ENCODE peak calls at places on chromosomes 1 and 21, in seven cellular contexts. A is IMR-90, V is mesenchymal stem cell, L is neuronal stem cell, K is mesendoderm, Y is H1, R is trophoblast cell. H is an unnamed sample.

GRCh38 chr1:229129306-229130027 is 141.4 kb upstream of the RAB4A start:
- DNase-seq in A (no peak), V (no peak), L (no peak), K (peak), Y (no peak), R (no peak), H (no peak)

GRCh38 chr21:42075686-42076471 is 4.8 kb downstream of the UMODL1 start:
- DNase-seq in A (no peak), V (no peak), L (no peak), K (no peak), Y (no peak), R (no peak), H (no peak)

GRCh38 chr1:247906504-247907047 is 11.2 kb downstream of the OR2W3 start:
- DNase-seq in A (peak), V (peak), L (no peak), K (peak), Y (no peak), R (peak), H (no peak)

GRCh38 chr1:54989968-54990810 is 8.5 kb upstream of the BSND start:
- DNase-seq in A (peak), V (no peak), L (no peak), K (peak), Y (no peak), R (no peak), H (no peak)

GRCh38 chr1:200487650-200488049 is 77.8 kb upstream of the ZNF281 start:
- DNase-seq in A (no peak), V (no peak), L (no peak), K (peak), Y (no peak), R (no peak), H (no peak)

GRCh38 chr1:62903522-62903921 is 119.6 kb downstream of the ATG4C start:
- DNase-seq in A (no peak), V (no peak), L (no peak), K (no peak), Y (no peak), R (no peak), H (no peak)

GRCh38 chr1:110021285-110021684 is 13.1 kb upstream of the STRIP1 start:
- DNase-seq in A (no peak), V (no peak), L (no peak), K (no peak), Y (no peak), R (no peak), H (no peak)

GRCh38 chr1:204641455-204641854 is 44.1 kb downstream of the LRRN2 start:
- DNase-seq in A (no peak), V (no peak), L (no peak), K (no peak), Y (no peak), R (no peak), H (no peak)

GRCh38 chr1:69191280-69191679 is 376.4 kb upstream of the LRRC7 start:
- DNase-seq in A (no peak), V (no peak), L (no peak), K (no peak), Y (no peak), R (no peak), H (no peak)

GRCh38 chr1:79193211-79194079 is 186.9 kb upstream of the ADGRL4 start:
- DNase-seq in A (peak), V (peak), L (peak), K (peak), Y (peak), R (peak), H (peak)

GRCh38 chr1:212566522-212567479 is 41.8 kb upstream of the ATF3 start:
- DNase-seq in A (peak), V (peak), L (no peak), K (peak), Y (no peak), R (peak), H (no peak)

GRCh38 chr1:29240986-29241385 is 4.7 kb downstream of the PTPRU start:
- DNase-seq in A (no peak), V (no peak), L (no peak), K (no peak), Y (no peak), R (peak), H (no peak)

GRCh38 chr1:218846166-218846565 is 327.5 kb upstream of the LYPLAL1 start:
- DNase-seq in A (no peak), V (no peak), L (no peak), K (no peak), Y (no peak), R (no peak), H (no peak)

GRCh38 chr1:240258910-240259309 is 167.2 kb downstream of the FMN2 start:
- DNase-seq in A (peak), V (no peak), L (no peak), K (no peak), Y (no peak), R (no peak), H (no peak)

GRCh38 chr1:218482683-218483082 is 137.5 kb downstream of the TGFB2 start:
- DNase-seq in A (peak), V (no peak), L (no peak), K (no peak), Y (no peak), R (no peak), H (no peak)

GRCh38 chr1:211751438-211751837 is 76.0 kb upstream of the NEK2 start:
- DNase-seq in A (no peak), V (no peak), L (no peak), K (peak), Y (no peak), R (no peak), H (no peak)

GRCh38 chr1:115725600-115725999 is 42.9 kb downstream of the CASQ2 start:
- DNase-seq in A (no peak), V (peak), L (no peak), K (no peak), Y (no peak), R (no peak), H (no peak)

GRCh38 chr1:53500184-53501064 is 41.2 kb downstream of the DMRTB1 start:
- DNase-seq in A (no peak), V (peak), L (no peak), K (no peak), Y (no peak), R (no peak), H (no peak)

GRCh38 chr21:37516998-37517397 is 150.4 kb downstream of the DYRK1A start:
- DNase-seq in A (no peak), V (no peak), L (no peak), K (no peak), Y (no peak), R (no peak), H (no peak)

GRCh38 chr1:81556968-81557367 is 243.8 kb upstream of the ADGRL2 start:
- DNase-seq in A (no peak), V (no peak), L (no peak), K (no peak), Y (no peak), R (no peak), H (no peak)
- H2BK5ac ChIP-seq in A (no peak), V (no peak), L (no peak), K (no peak), Y (no peak), R (no peak), H (no peak)

DNA sequence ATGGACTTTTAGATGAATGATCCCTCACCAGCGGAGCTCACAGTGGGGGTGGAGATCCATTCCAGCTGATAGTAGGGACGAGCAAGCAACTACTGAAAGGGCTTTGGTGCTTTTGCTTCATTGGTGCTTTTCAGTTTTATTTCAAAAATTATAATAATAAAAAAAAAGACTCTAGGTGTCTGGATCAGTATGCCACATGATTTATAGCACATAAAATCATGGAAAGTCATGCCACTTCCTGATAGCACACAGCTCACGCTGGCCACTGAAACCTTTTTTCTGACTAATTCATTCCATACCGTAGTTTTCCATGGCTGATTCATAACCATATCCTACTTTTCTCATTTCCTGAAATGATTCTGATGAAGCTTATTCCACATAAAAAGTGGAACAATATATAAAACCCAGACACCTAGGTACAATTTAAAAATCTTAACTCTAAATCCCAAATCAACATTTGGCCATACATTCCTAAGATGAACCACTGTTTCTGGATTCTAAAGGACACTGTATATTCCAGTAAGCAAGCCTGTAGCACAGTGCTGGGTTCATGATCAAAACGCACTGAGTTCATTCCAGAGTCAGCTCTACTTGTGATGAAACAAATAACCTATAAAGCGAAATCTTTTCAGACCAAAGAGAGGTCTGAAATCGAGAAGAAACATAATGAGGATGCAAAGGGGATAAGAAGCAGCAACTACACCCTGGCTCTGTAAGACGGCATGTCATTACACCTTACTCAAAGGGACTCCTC is 41.4 kb upstream of the KCNE1 start:
- DNase-seq in A (peak), V (peak), L (no peak), K (peak), Y (no peak), R (no peak), H (no peak)
- H2BK5ac ChIP-seq in A (peak), V (peak), L (no peak), K (no peak), Y (no peak), R (no peak), H (no peak)

DNA sequence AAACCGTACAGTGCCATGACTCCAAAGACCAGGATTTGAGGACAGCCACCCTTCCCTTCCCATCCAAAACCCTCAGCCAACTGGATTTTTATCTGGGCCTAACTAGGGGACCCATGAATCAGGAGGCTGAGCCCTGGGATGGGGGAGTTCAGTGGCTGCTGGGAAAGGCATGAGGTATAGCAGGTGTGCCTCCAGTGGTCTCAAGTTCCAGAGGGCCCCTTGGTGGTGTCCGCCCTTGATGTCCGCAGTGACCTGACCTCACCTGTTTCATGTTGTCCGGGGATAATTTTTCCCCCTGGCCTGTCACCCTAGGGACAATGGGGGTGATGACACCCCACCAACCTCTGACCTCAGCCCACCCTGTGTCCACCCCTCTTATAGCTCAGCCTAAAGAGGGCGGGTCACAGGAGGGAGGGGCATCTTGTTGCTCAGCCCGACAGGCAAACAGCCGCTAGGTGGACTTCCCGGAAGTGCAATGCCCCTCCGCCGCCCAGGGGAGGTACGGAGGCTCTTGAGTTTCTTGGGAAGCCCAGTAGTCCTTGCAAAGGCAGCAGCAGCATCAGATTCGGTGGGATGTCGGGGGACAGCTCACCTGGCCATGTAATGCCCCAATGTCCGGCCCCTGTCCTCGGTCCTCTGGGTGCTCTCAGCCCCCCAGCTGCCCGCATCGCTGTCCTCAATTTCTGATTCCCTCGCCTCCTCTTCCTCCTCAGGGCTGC is 13.8 kb upstream of the IL22RA1 start:
- DNase-seq in A (no peak), V (no peak), L (no peak), K (no peak), Y (no peak), R (no peak), H (no peak)
- H2BK5ac ChIP-seq in A (no peak), V (no peak), L (no peak), K (no peak), Y (no peak), R (no peak), H (no peak)

GRCh38 chr1:233791372-233791703 is 113.1 kb upstream of the SLC35F3 start:
- DNase-seq in A (no peak), V (no peak), L (no peak), K (no peak), Y (no peak), R (no peak), H (no peak)
- H2BK5ac ChIP-seq in A (no peak), V (no peak), L (no peak), K (no peak), Y (no peak), R (no peak), H (no peak)

GRCh38 chr1:22169816-22170215 is 26.9 kb upstream of the WNT4 start:
- DNase-seq in A (no peak), V (no peak), L (no peak), K (no peak), Y (no peak), R (no peak), H (no peak)

GRCh38 chr1:22166439-22166838 is 23.5 kb upstream of the WNT4 start:
- DNase-seq in A (no peak), V (no peak), L (no peak), K (peak), Y (no peak), R (no peak), H (no peak)

GRCh38 chr1:22171951-22172715 is 29.2 kb upstream of the WNT4 start:
- DNase-seq in A (no peak), V (no peak), L (no peak), K (peak), Y (peak), R (peak), H (peak)

GRCh38 chr1:22164841-22165808 is 22.2 kb upstream of the WNT4 start:
- DNase-seq in A (no peak), V (no peak), L (no peak), K (no peak), Y (no peak), R (no peak), H (no peak)

DNA sequence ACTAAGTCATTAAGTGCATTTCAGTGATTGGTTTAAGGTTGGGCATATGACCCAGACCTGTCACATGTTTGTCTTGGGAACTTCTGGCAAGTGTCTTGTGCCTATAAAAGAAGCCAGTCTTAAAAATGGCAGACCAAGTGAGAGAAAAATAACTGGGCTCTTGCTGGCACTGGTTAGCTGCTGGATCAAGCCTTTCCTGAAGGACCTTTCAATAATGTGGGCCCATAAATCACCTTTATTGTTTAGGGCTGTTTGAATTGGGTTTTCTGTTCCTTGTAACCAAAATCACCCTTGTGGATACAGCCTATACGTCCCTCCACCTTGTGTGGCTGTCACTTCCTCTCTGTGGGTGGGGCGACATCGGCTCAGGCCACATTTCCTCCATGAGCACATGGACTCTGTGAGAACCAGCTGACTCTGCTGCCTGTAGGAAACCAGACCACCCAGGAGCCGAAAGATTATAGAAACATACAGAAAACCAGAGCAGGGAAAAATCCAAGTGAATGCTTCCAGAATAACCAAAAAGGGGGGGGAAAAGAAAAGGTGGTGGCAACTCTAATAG is 25.6 kb upstream of the WNT4 start:
- DNase-seq in A (no peak), V (no peak), L (no peak), K (no peak), Y (no peak), R (no peak), H (no peak)
- H2BK5ac ChIP-seq in A (no peak), V (no peak), L (no peak), K (no peak), Y (no peak), R (no peak), H (no peak)

DNA sequence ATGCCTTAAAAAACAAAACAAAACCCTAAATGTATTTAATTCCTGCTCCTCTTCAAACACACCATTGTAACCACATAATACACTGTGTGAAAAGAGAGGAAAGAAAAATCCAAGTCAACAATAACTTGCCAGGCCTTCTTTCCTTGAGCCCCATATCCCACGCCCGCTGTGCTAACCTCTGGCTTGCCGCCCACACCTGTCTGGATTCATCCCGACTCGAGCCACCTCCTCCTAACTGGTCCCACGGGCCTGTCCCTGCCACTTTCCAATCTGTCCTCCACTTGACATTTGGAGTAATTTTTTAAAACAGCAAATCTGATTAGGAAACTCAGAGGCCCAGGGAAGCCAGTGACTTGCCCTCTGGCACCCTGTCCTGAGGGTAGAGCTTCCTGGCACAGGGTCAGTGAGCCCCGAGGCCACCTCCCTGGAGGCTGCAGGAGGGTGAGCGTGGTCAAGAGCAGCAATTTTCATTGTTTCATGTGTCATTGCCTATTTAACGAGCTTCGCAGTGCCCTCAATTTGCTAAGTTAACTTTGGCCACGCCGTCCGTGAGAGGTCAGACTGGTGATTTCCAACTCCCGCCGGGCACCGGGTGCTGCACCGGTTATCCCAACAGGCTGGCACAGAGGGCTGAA is 54.1 kb downstream of the B3GALT5 start:
- DNase-seq in A (no peak), V (no peak), L (no peak), K (no peak), Y (no peak), R (no peak), H (no peak)
- H2BK5ac ChIP-seq in A (no peak), V (no peak), L (no peak), K (no peak), Y (no peak), R (no peak), H (no peak)

DNA sequence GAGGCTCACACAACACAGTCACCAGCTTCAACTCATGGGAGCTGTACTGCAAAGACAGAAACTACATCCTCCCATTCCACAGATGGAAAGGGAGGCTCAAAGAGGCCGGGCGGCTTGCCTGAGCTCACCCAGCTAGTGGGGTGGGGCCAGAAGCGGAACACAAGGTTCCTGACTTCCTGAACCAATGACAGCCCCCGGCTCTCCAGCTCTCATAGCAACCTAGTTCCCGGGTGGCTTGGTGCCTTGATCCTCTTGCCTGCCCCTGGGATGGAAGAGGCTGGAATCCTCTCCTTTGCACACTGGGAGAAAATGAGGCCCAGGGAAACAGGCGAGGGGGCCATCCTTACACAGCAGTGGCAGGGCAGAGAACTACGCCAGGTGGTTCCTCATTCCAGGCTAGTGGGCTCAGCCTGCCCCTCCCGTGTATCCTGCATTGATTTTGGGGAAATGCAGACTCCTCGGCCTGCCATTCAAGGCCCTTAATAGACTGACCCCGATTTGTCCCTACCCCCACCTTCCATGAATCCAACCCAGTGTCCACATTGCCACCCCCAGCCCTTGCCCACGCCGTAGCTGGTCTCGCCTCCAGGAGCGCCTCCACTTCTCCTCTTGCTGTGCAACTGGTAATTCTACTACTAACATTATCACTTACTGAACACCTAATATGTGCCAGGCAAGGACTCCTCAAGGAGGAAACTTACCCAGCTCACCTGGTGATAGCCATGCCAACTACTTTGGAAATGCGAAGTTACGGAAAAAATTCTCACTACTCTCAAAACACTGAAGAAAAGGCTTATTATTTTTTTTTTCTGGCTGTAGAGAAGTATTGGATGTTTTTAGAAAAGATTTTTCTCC is 5.0 kb downstream of the RAP1GAP start:
- DNase-seq in A (no peak), V (no peak), L (no peak), K (peak), Y (no peak), R (no peak), H (no peak)
- H2BK5ac ChIP-seq in A (no peak), V (no peak), L (no peak), K (no peak), Y (peak), R (no peak), H (no peak)